ENCODE peak calls at places on chromosomes 12 and 14, in ten cellular contexts. U is spleen, F is GM10248, Q is tibial nerve, G is HCT116, A is B cell, W is mucosa of descending colon, D is lung, H is endodermal cell, J is fibroblast of lung. K is an unnamed sample.

GRCh38 chr14:94009767-94010166 is 12.7 kb downstream of the CCDC197 start:
- DNase-seq in U (no peak), F (peak), Q (no peak), G (no peak), A (no peak), W (no peak), D (no peak), H (no peak), J (peak), K (no peak)

GRCh38 chr14:34328178-34328577 is 133.9 kb downstream of the SPTSSA start:
- DNase-seq in U (no peak), F (no peak), Q (no peak), G (no peak), A (no peak), W (no peak), D (no peak), H (no peak), J (peak), K (no peak)

GRCh38 chr12:2690348-2691000 is 104.3 kb upstream of the FKBP4 start:
- DNase-seq in U (no peak), F (no peak), Q (no peak), G (no peak), A (no peak), W (no peak), D (peak), H (no peak), J (no peak), K (no peak)

GRCh38 chr12:128388461-128388921 is 121.5 kb downstream of the TMEM132C start:
- DNase-seq in U (no peak), F (no peak), Q (no peak), G (no peak), A (no peak), W (peak), D (no peak), H (no peak), J (no peak), K (no peak)

GRCh38 chr12:76206677-76207072 is 122.2 kb upstream of the NAP1L1 start:
- DNase-seq in U (no peak), F (no peak), Q (no peak), G (no peak), A (no peak), W (no peak), D (no peak), H (no peak), J (no peak), K (no peak)

GRCh38 chr12:11763760-11764520 is 114.5 kb downstream of the ETV6 start:
- DNase-seq in U (no peak), F (no peak), Q (no peak), G (no peak), A (no peak), W (no peak), D (no peak), H (no peak), J (peak), K (no peak)

GRCh38 chr12:80710727-80711066 is 3.3 kb downstream of the MYF6 start:
- DNase-seq in U (no peak), F (no peak), Q (no peak), G (no peak), A (no peak), W (no peak), D (no peak), H (no peak), J (no peak), K (no peak)

GRCh38 chr12:81389550-81390099 is 311.7 kb downstream of the ACSS3 start:
- DNase-seq in U (no peak), F (no peak), Q (no peak), G (no peak), A (no peak), W (no peak), D (no peak), H (no peak), J (no peak), K (no peak)

GRCh38 chr12:1779783-1780182 is 40.6 kb upstream of the LRTM2 start:
- DNase-seq in U (no peak), F (no peak), Q (no peak), G (no peak), A (no peak), W (no peak), D (no peak), H (no peak), J (peak), K (no peak)

GRCh38 chr12:52284562-52285171 is 6.7 kb downstream of the KRT81 start:
- DNase-seq in U (no peak), F (no peak), Q (no peak), G (no peak), A (no peak), W (no peak), D (no peak), H (peak), J (no peak), K (no peak)

GRCh38 chr12:52280796-52281560 is 6.5 kb downstream of the KRT86 start:
- DNase-seq in U (peak), F (no peak), Q (peak), G (peak), A (no peak), W (peak), D (peak), H (peak), J (peak), K (peak)

GRCh38 chr12:52285851-52286530 is 5.3 kb downstream of the KRT81 start:
- DNase-seq in U (peak), F (no peak), Q (no peak), G (no peak), A (no peak), W (no peak), D (no peak), H (peak), J (no peak), K (no peak)

GRCh38 chr12:52280319-52280795 is 5.9 kb downstream of the KRT86 start:
- DNase-seq in U (peak), F (no peak), Q (peak), G (peak), A (no peak), W (peak), D (peak), H (peak), J (peak), K (peak)

DNA sequence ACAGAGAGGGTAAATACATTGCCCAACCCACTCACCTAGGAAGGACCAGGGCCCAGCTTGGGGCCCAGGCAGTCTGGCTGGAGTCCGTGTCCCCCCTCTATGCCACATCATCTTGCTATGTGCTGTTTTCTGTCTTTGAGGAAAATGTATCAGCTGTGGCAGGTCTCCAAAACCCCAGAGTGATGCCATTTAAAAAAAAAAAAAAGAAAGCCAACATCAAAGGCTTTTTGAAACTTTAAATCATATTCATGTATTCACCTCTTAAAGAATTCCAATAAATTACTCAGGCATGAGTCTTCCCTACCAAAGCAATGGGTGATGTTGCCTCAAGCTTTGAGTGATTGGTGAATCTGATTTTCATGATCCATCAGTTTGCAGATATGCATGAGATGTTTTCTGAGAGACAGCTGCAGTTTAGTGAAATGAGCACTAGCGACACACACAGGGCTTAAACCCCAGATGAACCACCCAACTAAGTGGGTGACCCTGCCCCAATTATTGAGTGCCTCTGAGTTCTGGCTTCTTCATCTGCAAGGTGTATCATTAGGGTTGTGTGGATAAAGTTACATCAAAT is 6.1 kb downstream of the KRT81 start:
- DNase-seq in U (no peak), F (no peak), Q (no peak), G (no peak), A (no peak), W (no peak), D (no peak), H (peak), J (peak), K (no peak)
- TF ChIP-seq CTCF in U (no peak), F (no peak), Q (no peak), G (no peak), A (no peak), W (no peak), D (no peak), H (no peak), J (no peak), K (no peak)

DNA sequence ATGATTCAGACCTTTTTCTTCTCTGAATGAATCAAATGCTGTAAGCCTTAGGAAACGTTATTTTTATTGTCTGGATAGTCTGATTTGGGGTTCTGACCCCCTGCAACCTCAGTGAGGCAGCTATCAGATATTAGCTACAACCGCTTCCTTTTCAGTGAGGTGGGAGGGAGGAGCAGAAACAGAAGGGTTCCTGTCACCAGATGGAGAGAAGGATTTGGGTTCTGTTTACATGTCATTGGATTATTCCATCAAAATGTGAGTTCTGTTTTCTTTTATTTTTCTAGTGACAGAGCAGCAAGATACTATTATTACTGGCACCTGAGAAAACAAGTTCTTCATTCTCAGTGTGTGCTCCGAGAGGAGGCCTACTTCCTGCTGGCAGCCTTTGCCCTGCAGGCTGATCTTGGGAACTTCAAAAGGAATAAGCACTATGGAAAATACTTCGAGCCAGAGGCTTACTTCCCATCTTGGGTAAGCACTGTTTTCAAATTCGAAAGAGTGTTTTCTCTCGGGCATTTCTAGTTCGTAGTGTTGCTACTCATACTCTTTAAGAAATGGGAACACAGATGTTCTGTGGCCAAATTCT is 52.8 kb downstream of the FRMD6 start:
- DNase-seq in U (no peak), F (no peak), Q (no peak), G (no peak), A (no peak), W (no peak), D (no peak), H (peak), J (no peak), K (no peak)
- TF ChIP-seq CTCF in U (no peak), F (no peak), Q (no peak), G (no peak), A (no peak), W (no peak), D (no peak), H (peak), J (no peak), K (no peak)

DNA sequence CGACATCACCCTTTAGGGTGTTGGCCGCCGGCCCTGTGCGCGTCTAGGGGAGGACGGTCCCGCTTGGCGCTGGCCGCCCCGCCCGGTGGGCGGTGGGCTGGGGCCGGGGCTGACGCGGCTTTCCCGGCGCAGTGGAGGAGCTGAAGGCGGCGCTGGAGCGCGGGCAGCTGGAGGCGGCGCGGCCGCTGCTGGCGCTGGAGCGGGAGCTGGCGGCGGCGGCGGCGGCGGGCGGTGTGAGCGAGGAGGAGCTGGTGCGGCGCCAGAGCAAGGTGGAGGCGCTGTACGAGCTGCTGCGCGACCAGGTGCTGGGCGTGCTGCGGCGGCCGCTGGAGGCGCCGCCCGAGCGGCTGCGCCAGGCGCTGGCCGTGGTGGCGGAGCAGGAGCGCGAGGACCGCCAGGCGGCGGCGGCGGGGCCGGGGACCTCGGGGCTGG is 3.6 kb downstream of the TNFAIP2 start:
- DNase-seq in U (peak), F (no peak), Q (no peak), G (no peak), A (no peak), W (peak), D (peak), H (peak), J (peak), K (no peak)
- TF ChIP-seq CTCF in U (no peak), F (no peak), Q (no peak), G (no peak), A (no peak), W (peak), D (no peak), H (peak), J (no peak), K (no peak)

GRCh38 chr14:97028382-97028781 is 231.2 kb downstream of the VRK1 start:
- DNase-seq in U (no peak), F (no peak), Q (no peak), G (no peak), A (no peak), W (no peak), D (no peak), H (no peak), J (no peak), K (no peak)

GRCh38 chr14:97024300-97024699 is 227.1 kb downstream of the VRK1 start:
- DNase-seq in U (no peak), F (no peak), Q (no peak), G (no peak), A (no peak), W (no peak), D (no peak), H (peak), J (no peak), K (no peak)

GRCh38 chr14:97027256-97027999 is 230.2 kb downstream of the VRK1 start:
- DNase-seq in U (no peak), F (no peak), Q (no peak), G (no peak), A (no peak), W (no peak), D (no peak), H (no peak), J (no peak), K (no peak)

GRCh38 chr14:97022741-97023140 is 225.6 kb downstream of the VRK1 start:
- DNase-seq in U (no peak), F (no peak), Q (no peak), G (no peak), A (no peak), W (no peak), D (no peak), H (no peak), J (no peak), K (no peak)

GRCh38 chr14:97025722-97026121 is 228.5 kb downstream of the VRK1 start:
- DNase-seq in U (no peak), F (no peak), Q (no peak), G (no peak), A (no peak), W (no peak), D (no peak), H (peak), J (no peak), K (no peak)
- TF ChIP-seq CTCF in U (no peak), F (no peak), Q (no peak), G (no peak), A (no peak), W (no peak), D (no peak), H (no peak), J (no peak), K (no peak)